ENCODE peak calls at places on chromosomes 16 and 17, in four cellular contexts. J, R, B and T are unnamed samples.

GRCh38 chr17:32656851-32657250 is 170.1 kb downstream of the CDK5R1 start:
- DNase-seq in J (no peak), B (no peak), R (no peak), T (no peak)

GRCh38 chr17:66724581-66725341 is 110.2 kb upstream of the CACNG5 start:
- DNase-seq in J (peak; percentile 24), B (no peak), R (peak; percentile 54), T (no peak)

GRCh38 chr17:69870751-69871199 is 204.2 kb upstream of the KCNJ16 start:
- DNase-seq in J (no peak), R (peak; percentile 88), B (peak; percentile 15), T (peak; percentile 72)

GRCh38 chr16:2147981-2148671 is at the start of gene RAB26:
- DNase-seq in J (peak; percentile 85), R (peak; percentile 33), B (no peak), T (peak; percentile 86)

GRCh38 chr17:8192070-8192815 is 2.3 kb upstream of the BORCS6 start:
- DNase-seq in B (no peak), J (peak; percentile 97), R (peak; percentile 85), T (peak; percentile 98)

GRCh38 chr17:28916302-28916934 is 13.5 kb upstream of the DHRS13 start:
- DNase-seq in R (peak; percentile 43), B (no peak), J (no peak), T (peak; percentile 57)

GRCh38 chr17:82358467-82359350 is at the start of gene TEX19:
- DNase-seq in R (no peak), J (peak; percentile 62), B (no peak), T (peak; percentile 98)

GRCh38 chr17:75842963-75843576 is 1.1 kb downstream of the UNC13D start:
- DNase-seq in J (peak; percentile 34), B (no peak), R (no peak), T (no peak)

GRCh38 chr17:17533901-17534441 is 37.8 kb upstream of the RASD1 start:
- DNase-seq in B (no peak), J (no peak), R (no peak), T (no peak)

GRCh38 chr17:59378621-59379194 is 47.3 kb downstream of the YPEL2 start:
- DNase-seq in R (peak; percentile 82), B (no peak), J (no peak), T (peak; percentile 93)

GRCh38 chr16:52103791-52104190 is 443.2 kb downstream of the TOX3 start:
- DNase-seq in J (no peak), R (no peak), B (no peak), T (no peak)

GRCh38 chr16:88593910-88594309 is 23.7 kb downstream of the ZC3H18 start:
- DNase-seq in B (no peak), J (no peak), R (no peak), T (no peak)

GRCh38 chr17:57881783-57882291 is 32.0 kb upstream of the MRPS23 start:
- DNase-seq in J (no peak), B (no peak), R (no peak), T (no peak)

GRCh38 chr16:57577691-57578224 is 35.3 kb downstream of the ADGRG5 start:
- DNase-seq in J (peak; percentile 19), B (no peak), R (no peak), T (no peak)

GRCh38 chr16:21064203-21064602 is 86.4 kb downstream of the DNAH3 start:
- DNase-seq in J (no peak), R (no peak), B (no peak), T (no peak)

GRCh38 chr17:7042507-7043194 is 1.2 kb downstream of the SLC16A11 start:
- DNase-seq in R (no peak), B (no peak), J (peak; percentile 71), T (peak; percentile 53)

GRCh38 chr17:34771891-34772290 is 189.4 kb downstream of the CCT6B start:
- DNase-seq in B (no peak), R (no peak), J (no peak), T (no peak)

GRCh38 chr17:19410875-19411291 is at the start of gene RNF112:
- DNase-seq in B (no peak), J (no peak), R (peak; percentile 56), T (peak; percentile 72)

DNA sequence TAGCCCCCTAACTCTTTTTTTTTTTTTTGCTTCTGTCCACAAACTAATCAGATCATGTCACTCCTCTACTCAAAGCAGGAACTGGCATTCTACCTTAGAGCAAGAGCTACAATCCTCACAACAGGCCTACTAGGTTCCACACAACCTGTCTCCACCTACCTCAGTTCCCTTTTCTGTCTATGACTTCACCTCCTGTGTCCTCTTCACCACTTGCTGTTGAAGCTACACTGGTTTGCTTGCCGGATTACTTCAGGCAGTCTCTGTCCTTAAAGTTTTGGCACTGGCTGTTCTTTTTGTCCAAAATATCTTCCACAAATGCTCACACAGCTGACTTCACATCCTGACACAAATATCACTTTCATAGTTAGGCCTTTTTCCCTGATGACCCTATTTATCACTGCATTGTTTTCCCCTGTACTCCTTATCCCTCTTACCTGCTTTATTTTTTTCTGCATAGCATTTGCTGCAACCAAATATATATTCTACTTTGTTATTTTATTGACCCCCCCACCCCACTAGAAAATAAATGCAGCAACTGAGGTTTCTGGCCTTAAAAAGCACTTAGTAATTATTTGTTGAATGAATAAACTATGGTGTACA is 72.0 kb downstream of the KANSL1 start:
- DNase-seq in R (no peak), J (no peak), B (no peak), T (no peak)
- H3K4ac ChIP-seq in R (no peak overlapping the region), J (no peak overlapping the region), B (no peak overlapping the region), T (no peak overlapping the region)

GRCh38 chr17:48611213-48611612 is 396 bp upstream of the HOXB7 start:
- DNase-seq in R (peak; percentile 43), J (no peak), B (no peak), T (no peak)

GRCh38 chr17:48611681-48612455 is 1.1 kb upstream of the HOXB7 start:
- DNase-seq in R (no peak), J (peak; percentile 86), B (no peak), T (no peak)

GRCh38 chr17:48609754-48610281 is 999 bp downstream of the HOXB7 start:
- DNase-seq in B (no peak), R (no peak), J (peak; percentile 67), T (no peak)

GRCh38 chr17:48608921-48609505 is 1.8 kb downstream of the HOXB7 start:
- DNase-seq in R (no peak), J (no peak), B (no peak), T (no peak)

DNA sequence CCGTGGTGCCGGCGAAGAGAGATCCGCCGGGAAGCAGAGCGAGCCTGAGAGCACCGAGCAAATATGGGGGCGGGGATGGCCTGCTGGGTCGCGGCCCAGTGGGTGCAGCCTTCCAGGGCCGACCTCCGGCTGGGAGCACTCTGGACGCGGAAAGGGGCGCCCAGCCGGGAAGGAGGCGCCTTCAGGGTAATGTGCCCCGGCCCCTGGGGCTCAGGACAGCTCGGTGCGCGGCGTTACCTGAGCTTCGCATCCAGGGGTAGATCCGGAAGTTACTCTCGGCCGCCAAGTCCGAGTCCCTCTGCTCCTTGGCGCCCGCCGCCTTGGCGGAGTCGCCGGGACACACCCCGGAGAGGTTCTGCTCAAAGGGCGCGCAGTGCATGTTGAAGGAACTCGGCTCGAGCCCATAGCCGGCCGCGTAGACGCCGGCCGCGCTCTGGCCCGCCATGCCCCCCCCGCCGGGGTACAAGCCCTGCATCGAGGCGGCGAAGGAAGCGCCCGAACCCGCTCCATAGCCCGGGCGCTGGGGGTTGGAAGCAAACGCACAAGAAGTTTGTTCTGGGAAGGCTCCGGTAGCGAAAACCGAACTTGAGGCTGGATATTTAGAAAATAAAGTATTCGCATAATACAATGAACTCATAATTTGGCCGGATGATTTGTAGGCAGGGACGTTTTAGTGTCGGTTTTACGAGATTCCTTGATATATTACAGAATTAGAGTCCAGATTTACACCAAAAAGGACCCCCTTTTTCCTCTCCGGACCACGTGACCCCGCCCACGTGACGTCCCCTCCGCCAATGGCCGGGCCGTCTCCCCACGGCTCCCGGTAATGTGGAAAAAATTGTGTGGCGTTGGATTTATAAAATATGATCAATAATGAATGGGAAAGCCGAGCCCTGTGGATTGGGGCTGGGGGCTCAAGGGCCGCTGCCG is at the start of gene HOXB7:
- DNase-seq in R (peak; percentile 62), B (no peak), J (peak; percentile 70), T (no peak)
- H2BK5ac ChIP-seq in R (peak within 1 kb of the TSS; percentile 87), B (no peak within 1 kb of the TSS), J (no peak within 1 kb of the TSS), T (no peak within 1 kb of the TSS)

DNA sequence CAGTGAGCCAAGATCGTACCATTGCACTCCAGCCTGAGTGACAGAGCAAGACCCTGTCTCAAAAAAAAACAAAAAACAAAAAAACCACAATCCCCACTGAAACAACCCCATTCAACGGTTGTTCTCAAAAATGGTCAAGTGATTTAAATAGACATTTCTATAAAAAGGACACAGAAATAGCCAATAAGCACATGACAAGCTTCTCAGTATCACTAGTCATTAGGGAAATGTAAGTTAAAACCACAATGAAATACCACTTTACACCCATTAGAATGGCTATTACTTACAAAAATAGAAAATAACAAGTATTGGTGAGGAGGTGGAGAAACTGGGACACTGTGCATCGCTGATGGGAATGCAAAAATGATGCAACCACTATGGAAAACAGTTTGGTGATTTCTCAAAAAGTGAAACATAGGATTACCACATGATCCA is 26.6 kb upstream of the MYLK3 start:
- DNase-seq in J (no peak), B (no peak), R (no peak), T (no peak)
- H3K56ac ChIP-seq in J (no peak overlapping the region), B (no peak overlapping the region), R (no peak overlapping the region), T (no peak overlapping the region)

GRCh38 chr17:43351686-43352085 is 47.1 kb upstream of the ARL4D start:
- DNase-seq in R (no peak), B (no peak), J (no peak), T (no peak)

GRCh38 chr17:43352579-43352978 is 46.2 kb upstream of the ARL4D start:
- DNase-seq in J (no peak), R (no peak), B (no peak), T (no peak)

GRCh38 chr17:43353364-43353763 is 45.4 kb upstream of the ARL4D start:
- DNase-seq in R (no peak), J (no peak), B (no peak), T (no peak)

GRCh38 chr17:43350888-43351361 is 47.9 kb upstream of the ARL4D start:
- DNase-seq in R (no peak), B (no peak), J (no peak), T (no peak)

GRCh38 chr17:43349142-43349541 is 49.7 kb upstream of the ARL4D start:
- DNase-seq in B (no peak), R (no peak), J (no peak), T (no peak)
- H3K4ac ChIP-seq in B (no peak overlapping the region), R (no peak overlapping the region), J (no peak overlapping the region), T (no peak overlapping the region)

DNA sequence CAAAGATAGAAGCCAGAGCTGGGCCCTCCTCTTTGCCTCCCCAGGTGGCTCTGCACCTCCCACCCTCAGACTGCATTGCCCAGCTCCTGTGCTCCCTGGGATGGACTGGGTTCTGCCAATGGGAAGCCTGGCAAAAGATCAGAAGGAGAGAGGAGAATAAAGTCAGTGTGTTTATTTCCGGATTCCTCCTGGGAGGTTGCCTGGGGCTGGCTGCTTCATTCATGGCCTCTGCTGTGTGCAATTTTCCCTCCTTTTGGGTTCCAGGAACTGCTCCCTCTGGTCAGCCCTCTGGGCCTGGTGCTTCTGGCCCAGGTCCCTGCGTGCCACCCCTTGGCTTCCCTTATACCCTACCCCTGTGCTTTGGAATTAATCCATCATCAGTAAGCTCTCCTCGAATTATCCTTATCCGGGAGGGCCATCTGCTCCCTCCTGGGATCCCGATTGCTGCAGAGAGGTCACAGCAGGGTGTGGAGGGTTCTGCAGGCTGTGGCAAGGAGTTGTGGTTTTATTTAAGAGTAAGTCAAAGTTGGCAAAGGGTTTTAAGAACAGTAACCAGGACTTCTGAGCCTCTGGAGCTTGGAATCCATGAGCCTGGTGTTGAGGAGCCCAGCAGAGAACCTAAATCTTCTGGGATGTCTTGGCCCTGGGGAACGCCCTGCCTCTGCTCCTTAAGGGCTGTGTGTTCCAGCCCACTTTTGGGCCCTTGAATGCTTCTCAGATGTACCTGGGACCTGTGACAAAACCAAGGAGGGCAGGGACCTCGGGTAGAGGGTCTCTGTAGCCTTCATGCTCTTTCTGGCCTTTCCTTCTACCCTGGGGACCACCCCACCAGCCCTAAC is 8.2 kb upstream of the MMP2 start:
- DNase-seq in B (no peak), J (peak; percentile 52), R (no peak), T (peak; percentile 83)
- H2BK5ac ChIP-seq in B (no peak overlapping the region), J (no peak overlapping the region), R (peak overlapping the region; percentile 72), T (peak overlapping the region; percentile 51)